ENCODE peak calls at places on chromosomes 6 and 20, in seven cellular contexts. One of them, this sample, is unnamed.
A peak's percentile ranks its signal among the peaks of the same experiment; 100 is the strongest.

GRCh38 chr6:7235712-7236311 is 77.2 kb downstream of the SSR1 start:
- DNase-seq in tibial nerve: no peak
- DNase-seq in suprapubic skin: peak; percentile 66
- DNase-seq in fibroblast of lung: no peak
- DNase-seq in osteoblast: no peak
- DNase-seq in ovary: no peak
- DNase-seq in GM20000: no peak
- DNase-seq in this sample: no peak

GRCh38 chr6:15368186-15368585 is 122.3 kb downstream of the JARID2 start:
- DNase-seq in fibroblast of lung: no peak
- DNase-seq in suprapubic skin: no peak
- DNase-seq in osteoblast: no peak
- DNase-seq in ovary: no peak
- DNase-seq in tibial nerve: no peak
- DNase-seq in GM20000: no peak
- DNase-seq in this sample: no peak

GRCh38 chr20:49821850-49822249 is 9.2 kb downstream of the SLC9A8 start:
- DNase-seq in fibroblast of lung: peak; percentile 62
- DNase-seq in GM20000: no peak
- DNase-seq in osteoblast: peak; percentile 74
- DNase-seq in ovary: no peak
- DNase-seq in tibial nerve: no peak
- DNase-seq in suprapubic skin: no peak
- DNase-seq in this sample: no peak

GRCh38 chr6:105045546-105045945 is 88.6 kb downstream of the LIN28B start:
- DNase-seq in ovary: no peak
- DNase-seq in GM20000: no peak
- DNase-seq in tibial nerve: no peak
- DNase-seq in fibroblast of lung: no peak
- DNase-seq in suprapubic skin: no peak
- DNase-seq in osteoblast: no peak
- DNase-seq in this sample: no peak

GRCh38 chr6:131832363-131832762 is 24.5 kb downstream of the ENPP1 start:
- DNase-seq in osteoblast: no peak
- DNase-seq in tibial nerve: no peak
- DNase-seq in GM20000: no peak
- DNase-seq in fibroblast of lung: no peak
- DNase-seq in ovary: no peak
- DNase-seq in suprapubic skin: no peak
- DNase-seq in this sample: no peak

GRCh38 chr6:4577406-4577805 is 198.8 kb upstream of the CDYL start:
- DNase-seq in tibial nerve: no peak
- DNase-seq in ovary: no peak
- DNase-seq in suprapubic skin: no peak
- DNase-seq in GM20000: no peak
- DNase-seq in fibroblast of lung: peak; percentile 100
- DNase-seq in osteoblast: peak; percentile 82
- DNase-seq in this sample: no peak

GRCh38 chr6:101113468-101114260 is 232.5 kb upstream of the ASCC3 start:
- DNase-seq in tibial nerve: no peak
- DNase-seq in suprapubic skin: no peak
- DNase-seq in fibroblast of lung: no peak
- DNase-seq in ovary: no peak
- DNase-seq in osteoblast: no peak
- DNase-seq in GM20000: no peak
- DNase-seq in this sample: no peak

GRCh38 chr6:135922746-135923145 is 71.2 kb downstream of the PDE7B start:
- DNase-seq in suprapubic skin: no peak
- DNase-seq in fibroblast of lung: peak; percentile 66
- DNase-seq in tibial nerve: no peak
- DNase-seq in GM20000: no peak
- DNase-seq in osteoblast: no peak
- DNase-seq in ovary: no peak
- DNase-seq in this sample: no peak

GRCh38 chr20:60034231-60035110 is 76.2 kb downstream of the CDH26 start:
- DNase-seq in osteoblast: no peak
- DNase-seq in suprapubic skin: no peak
- DNase-seq in GM20000: no peak
- DNase-seq in fibroblast of lung: no peak
- DNase-seq in ovary: no peak
- DNase-seq in tibial nerve: no peak
- DNase-seq in this sample: no peak

GRCh38 chr6:64890609-64891008 is 816.4 kb downstream of the EYS start:
- DNase-seq in fibroblast of lung: peak; percentile 58
- DNase-seq in suprapubic skin: no peak
- DNase-seq in osteoblast: no peak
- DNase-seq in GM20000: no peak
- DNase-seq in ovary: no peak
- DNase-seq in tibial nerve: no peak
- DNase-seq in this sample: no peak

GRCh38 chr6:134491473-134491872 is 173.6 kb upstream of the SGK1 start:
- DNase-seq in fibroblast of lung: no peak
- DNase-seq in osteoblast: no peak
- DNase-seq in GM20000: no peak
- DNase-seq in suprapubic skin: no peak
- DNase-seq in tibial nerve: no peak
- DNase-seq in ovary: no peak
- DNase-seq in this sample: no peak

GRCh38 chr6:163177892-163178420 is 236.6 kb upstream of the QKI start:
- DNase-seq in suprapubic skin: no peak
- DNase-seq in tibial nerve: no peak
- DNase-seq in fibroblast of lung: no peak
- DNase-seq in osteoblast: no peak
- DNase-seq in ovary: no peak
- DNase-seq in GM20000: no peak
- DNase-seq in this sample: no peak

GRCh38 chr6:128112494-128112893 is 211.6 kb upstream of the THEMIS start:
- DNase-seq in ovary: no peak
- DNase-seq in tibial nerve: no peak
- DNase-seq in osteoblast: no peak
- DNase-seq in suprapubic skin: no peak
- DNase-seq in fibroblast of lung: peak; percentile 44
- DNase-seq in GM20000: peak; percentile 4
- DNase-seq in this sample: no peak

GRCh38 chr20:22684072-22684762 is 99.8 kb upstream of the FOXA2 start:
- DNase-seq in ovary: no peak
- DNase-seq in tibial nerve: peak; percentile 82
- DNase-seq in suprapubic skin: no peak
- DNase-seq in osteoblast: peak; percentile 90
- DNase-seq in fibroblast of lung: peak; percentile 74
- DNase-seq in GM20000: peak; percentile 68
- DNase-seq in this sample: no peak

DNA sequence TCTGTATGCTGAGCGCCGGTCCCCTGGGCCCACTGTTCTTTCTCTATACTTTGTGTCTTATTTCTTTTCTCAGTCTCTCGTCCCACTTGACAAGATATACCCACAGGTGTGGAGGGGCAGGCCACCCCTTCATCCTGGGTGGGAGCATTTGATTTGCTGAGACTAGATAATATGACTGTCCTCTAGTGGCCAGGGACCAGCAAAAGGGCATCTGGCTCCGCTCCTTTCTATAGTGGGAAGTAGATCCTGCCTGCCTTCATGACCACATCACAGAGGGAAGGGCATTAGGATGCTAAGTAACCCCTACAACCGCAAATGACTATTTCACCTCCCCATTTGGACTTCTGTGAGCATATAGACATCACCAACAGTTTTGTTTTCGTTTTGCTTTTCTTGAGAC is 64.5 kb downstream of the TRMT6 start:
- DNase-seq in suprapubic skin: no peak
- DNase-seq in tibial nerve: no peak
- DNase-seq in osteoblast: no peak
- DNase-seq in GM20000: no peak
- DNase-seq in fibroblast of lung: no peak
- DNase-seq in ovary: no peak
- DNase-seq in this sample: no peak
- TF ChIP-seq CTCF in suprapubic skin: no peak
- TF ChIP-seq CTCF in tibial nerve: no peak
- TF ChIP-seq CTCF in osteoblast: no peak
- TF ChIP-seq CTCF in GM20000: no peak
- TF ChIP-seq CTCF in fibroblast of lung: no peak
- TF ChIP-seq CTCF in ovary: no peak
- TF ChIP-seq CTCF in this sample: peak; percentile 42

GRCh38 chr20:37204056-37204455 is 24.7 kb upstream of the MROH8 start:
- DNase-seq in tibial nerve: no peak
- DNase-seq in fibroblast of lung: no peak
- DNase-seq in GM20000: no peak
- DNase-seq in suprapubic skin: no peak
- DNase-seq in ovary: peak; percentile 2
- DNase-seq in osteoblast: no peak
- DNase-seq in this sample: no peak
- TF ChIP-seq CTCF in tibial nerve: no peak
- TF ChIP-seq CTCF in fibroblast of lung: no peak
- TF ChIP-seq CTCF in GM20000: no peak
- TF ChIP-seq CTCF in suprapubic skin: no peak
- TF ChIP-seq CTCF in ovary: no peak
- TF ChIP-seq CTCF in osteoblast: no peak
- TF ChIP-seq CTCF in this sample: no peak

DNA sequence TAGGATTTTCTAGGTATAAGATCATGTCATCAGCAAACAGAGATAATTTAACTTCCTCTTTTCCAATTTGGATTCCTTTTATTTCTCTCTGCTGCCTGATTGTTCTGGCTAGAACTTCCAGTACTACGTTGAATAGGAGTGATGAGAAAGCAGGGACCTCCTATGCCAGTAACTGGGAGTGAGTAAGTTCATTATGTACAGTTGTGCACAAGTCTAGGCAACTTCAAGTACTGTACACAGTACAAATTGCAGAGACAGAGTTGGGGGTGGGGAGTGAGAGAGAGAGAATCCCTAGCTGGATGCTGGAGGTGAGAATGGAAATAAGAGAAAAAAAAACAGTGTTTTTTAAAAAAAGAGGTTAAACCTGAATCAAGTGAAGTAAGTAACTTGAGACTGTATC is 210.2 kb downstream of the MMUT start:
- DNase-seq in tibial nerve: no peak
- DNase-seq in GM20000: no peak
- DNase-seq in fibroblast of lung: no peak
- DNase-seq in suprapubic skin: no peak
- DNase-seq in osteoblast: no peak
- DNase-seq in ovary: no peak
- DNase-seq in this sample: no peak
- TF ChIP-seq CTCF in tibial nerve: no peak
- TF ChIP-seq CTCF in GM20000: no peak
- TF ChIP-seq CTCF in fibroblast of lung: no peak
- TF ChIP-seq CTCF in suprapubic skin: no peak
- TF ChIP-seq CTCF in osteoblast: no peak
- TF ChIP-seq CTCF in ovary: no peak
- TF ChIP-seq CTCF in this sample: no peak

DNA sequence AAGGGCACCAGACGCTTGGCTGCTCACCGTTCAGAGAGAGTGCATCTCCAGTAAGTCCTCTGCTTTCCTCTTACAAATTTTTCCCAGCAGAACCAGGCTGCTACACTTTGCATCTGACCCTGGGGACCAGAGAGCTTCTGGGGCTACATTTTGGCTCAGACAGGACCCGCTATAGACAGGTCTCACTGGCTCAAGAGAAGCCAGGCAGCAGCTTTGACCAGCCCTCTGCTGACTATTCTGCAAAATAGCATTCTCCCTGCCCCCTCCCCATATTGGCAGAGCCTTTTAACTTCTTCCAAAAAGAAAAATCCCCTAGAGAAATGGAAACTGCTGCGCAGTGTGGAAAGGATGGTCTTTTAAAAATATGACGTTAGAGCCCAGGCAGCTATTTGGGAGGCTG is 37.2 kb downstream of the CPXM1 start:
- DNase-seq in GM20000: no peak
- DNase-seq in suprapubic skin: no peak
- DNase-seq in tibial nerve: no peak
- DNase-seq in osteoblast: no peak
- DNase-seq in ovary: no peak
- DNase-seq in fibroblast of lung: no peak
- DNase-seq in this sample: no peak
- TF ChIP-seq CTCF in GM20000: no peak
- TF ChIP-seq CTCF in suprapubic skin: no peak
- TF ChIP-seq CTCF in tibial nerve: no peak
- TF ChIP-seq CTCF in osteoblast: no peak
- TF ChIP-seq CTCF in ovary: no peak
- TF ChIP-seq CTCF in fibroblast of lung: no peak
- TF ChIP-seq CTCF in this sample: no peak

GRCh38 chr6:25880601-25881000 is 6.6 kb upstream of the SLC17A3 start:
- DNase-seq in GM20000: no peak
- DNase-seq in tibial nerve: no peak
- DNase-seq in suprapubic skin: no peak
- DNase-seq in fibroblast of lung: no peak
- DNase-seq in ovary: no peak
- DNase-seq in osteoblast: no peak
- DNase-seq in this sample: no peak
- TF ChIP-seq CTCF in GM20000: no peak
- TF ChIP-seq CTCF in tibial nerve: no peak
- TF ChIP-seq CTCF in suprapubic skin: no peak
- TF ChIP-seq CTCF in fibroblast of lung: no peak
- TF ChIP-seq CTCF in ovary: no peak
- TF ChIP-seq CTCF in osteoblast: no peak
- TF ChIP-seq CTCF in this sample: no peak

DNA sequence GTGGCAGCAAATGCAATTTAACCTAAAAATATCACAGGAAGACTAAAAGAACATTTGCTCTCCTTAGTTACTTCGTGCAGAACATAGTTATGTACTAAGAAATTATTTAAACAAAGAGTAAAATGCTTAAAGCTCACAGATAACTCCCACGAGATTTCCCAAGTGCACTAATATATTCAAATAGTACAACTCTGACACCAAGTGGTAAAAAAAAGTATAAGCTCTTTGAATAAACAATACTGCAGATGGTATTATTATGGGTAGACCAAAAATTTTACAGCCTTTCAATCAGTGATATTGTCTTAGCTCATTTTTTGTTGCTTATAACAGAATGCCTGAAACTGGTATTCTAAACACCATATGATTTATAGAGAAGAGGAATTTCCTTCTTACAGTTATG is 52.8 kb upstream of the FILIP1 start:
- DNase-seq in suprapubic skin: no peak
- DNase-seq in fibroblast of lung: peak; percentile 64
- DNase-seq in tibial nerve: no peak
- DNase-seq in ovary: no peak
- DNase-seq in osteoblast: no peak
- DNase-seq in GM20000: no peak
- DNase-seq in this sample: no peak
- TF ChIP-seq CTCF in suprapubic skin: no peak
- TF ChIP-seq CTCF in fibroblast of lung: peak; percentile 28
- TF ChIP-seq CTCF in tibial nerve: peak; percentile 13
- TF ChIP-seq CTCF in ovary: no peak
- TF ChIP-seq CTCF in osteoblast: peak; percentile 46
- TF ChIP-seq CTCF in GM20000: no peak
- TF ChIP-seq CTCF in this sample: peak; percentile 27

GRCh38 chr20:3658708-3659491 is 4.3 kb downstream of the GFRA4 start:
- DNase-seq in GM20000: peak; percentile 92
- DNase-seq in osteoblast: peak; percentile 81
- DNase-seq in ovary: no peak
- DNase-seq in fibroblast of lung: no peak
- DNase-seq in tibial nerve: no peak
- DNase-seq in suprapubic skin: peak; percentile 29
- DNase-seq in this sample: no peak
- TF ChIP-seq CTCF in GM20000: no peak
- TF ChIP-seq CTCF in osteoblast: no peak
- TF ChIP-seq CTCF in ovary: no peak
- TF ChIP-seq CTCF in fibroblast of lung: no peak
- TF ChIP-seq CTCF in tibial nerve: no peak
- TF ChIP-seq CTCF in suprapubic skin: no peak
- TF ChIP-seq CTCF in this sample: no peak